ENCODE peak calls at places on chromosomes 3 and 15, in six cellular contexts. V is IMR-90, M is H9, F is neuronal stem cell, Q is mesenchymal stem cell, L is H1. W is an unnamed sample.

GRCh38 chr15:35491173-35491572 is 54.8 kb downstream of the DPH6 start:
- DNase-seq in V (no peak), M (no peak), F (no peak), Q (no peak), L (no peak), W (no peak)

GRCh38 chr15:37586976-37587375 is 347.5 kb upstream of the TMCO5A start:
- DNase-seq in V (peak), M (no peak), F (no peak), Q (peak), L (no peak), W (no peak)

GRCh38 chr3:149487598-149488197 is 13.2 kb downstream of the TM4SF4 start:
- DNase-seq in V (no peak), M (peak), F (no peak), Q (no peak), L (no peak), W (peak)

GRCh38 chr3:124395584-124396340 is 334.5 kb upstream of the UMPS start:
- DNase-seq in V (peak), M (no peak), F (no peak), Q (no peak), L (no peak), W (no peak)

GRCh38 chr3:100257601-100258000 is 3.2 kb upstream of the TBC1D23 start:
- DNase-seq in V (peak), M (no peak), F (no peak), Q (no peak), L (no peak), W (no peak)

GRCh38 chr15:27427386-27427785 is 456.4 kb downstream of the GABRG3 start:
- DNase-seq in V (no peak), M (no peak), F (no peak), Q (no peak), L (no peak), W (no peak)

GRCh38 chr15:68285243-68285980 is 7.9 kb downstream of the FEM1B start:
- DNase-seq in V (no peak), M (no peak), F (no peak), Q (no peak), L (no peak), W (no peak)

GRCh38 chr3:114411811-114412803 is 118.3 kb downstream of the TIGIT start:
- DNase-seq in V (peak), M (no peak), F (no peak), Q (peak), L (no peak), W (no peak)

GRCh38 chr15:31397851-31398661 is 71.4 kb downstream of the KLF13 start:
- DNase-seq in V (no peak), M (peak), F (no peak), Q (no peak), L (no peak), W (peak)

GRCh38 chr3:173006006-173006405 is 135.0 kb downstream of the SPATA16 start:
- DNase-seq in V (no peak), M (no peak), F (no peak), Q (no peak), L (no peak), W (no peak)

DNA sequence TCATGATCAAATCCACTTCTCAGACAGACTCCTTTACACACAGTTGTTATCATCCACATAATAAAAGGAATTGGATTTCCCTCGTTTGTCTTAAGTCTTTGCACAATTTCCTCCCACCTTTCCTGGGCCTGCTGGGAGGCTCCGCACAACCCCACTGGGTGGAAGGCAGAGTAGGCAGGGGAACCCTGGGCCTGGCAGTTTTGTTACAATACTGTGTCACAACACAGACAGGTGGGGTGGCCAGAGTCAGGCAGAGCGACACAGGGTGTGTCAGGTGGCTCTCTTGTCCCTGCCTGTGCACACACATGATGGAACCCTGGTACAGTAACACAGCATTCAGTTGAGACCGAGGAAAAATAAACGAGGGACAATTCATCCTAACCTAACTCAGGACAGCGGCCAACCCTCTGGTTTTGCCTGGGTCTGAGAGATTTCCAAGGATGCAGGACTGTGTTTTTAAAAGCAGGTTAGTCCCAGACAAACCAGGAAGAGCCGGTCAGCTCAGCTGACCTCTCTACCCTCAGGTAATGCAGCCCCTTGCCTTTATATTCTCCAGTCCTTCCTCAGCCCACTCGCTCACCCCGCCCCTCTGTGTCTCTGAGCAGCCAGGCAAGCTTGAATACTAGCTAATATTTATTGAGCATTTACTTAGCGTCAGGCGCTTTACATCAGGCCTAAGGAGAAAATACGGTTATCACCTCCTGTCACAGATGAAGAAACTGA is 8.8 kb upstream of the FAM174B start:
- DNase-seq in V (no peak), M (no peak), F (no peak), Q (no peak), L (no peak), W (no peak)
- H2BK120ac ChIP-seq in V (no peak), M (no peak), F (no peak), Q (peak), L (no peak), W (no peak)

GRCh38 chr15:74956648-74957300 is at the start of gene RPP25:
- DNase-seq in V (peak), M (peak), F (peak), Q (peak), L (no peak), W (peak)
- H3K18ac ChIP-seq in V (no peak), M (peak), F (peak), Q (peak), L (peak), W (no peak)

GRCh38 chr3:132183811-132184210 is 133.4 kb upstream of the ACP3 start:
- DNase-seq in V (no peak), M (no peak), F (no peak), Q (no peak), L (no peak), W (peak)
- H3K14ac ChIP-seq in V (no peak), M (no peak), F (no peak), Q (no peak), L (no peak), W (no peak)

GRCh38 chr3:66039590-66039887 is 821 bp upstream of the MAGI1 start:
- DNase-seq in V (no peak), M (peak), F (no peak), Q (peak), L (no peak), W (peak)
- H2BK120ac ChIP-seq in V (peak), M (no peak), F (peak), Q (peak), L (no peak), W (peak)